ENCODE peak calls at places on chromosome 22, in four cellular contexts. R, N, L and F are unnamed samples.

GRCh38 chr22:44486538-44486937 is 11.5 kb downstream of the RTL6 start:
- DNase-seq in L (no peak), N (peak), R (no peak), F (no peak)

GRCh38 chr22:20226077-20226716 is 41.9 kb downstream of the RTN4R start:
- DNase-seq in N (no peak), R (no peak), L (no peak), F (no peak)

GRCh38 chr22:44247923-44248892 is 64.5 kb downstream of the SHISAL1 start:
- DNase-seq in N (no peak), R (no peak), L (no peak), F (no peak)

GRCh38 chr22:43131773-43132501 is 11.3 kb downstream of the MCAT start:
- DNase-seq in R (no peak), L (no peak), N (no peak), F (no peak)

GRCh38 chr22:29710922-29711593 is 8.7 kb upstream of the CABP7 start:
- DNase-seq in N (no peak), L (no peak), R (no peak), F (no peak)

GRCh38 chr22:35582218-35582860 is 34.8 kb downstream of the MB start:
- DNase-seq in R (no peak), N (no peak), L (no peak), F (no peak)

GRCh38 chr22:39176067-39176621 is 23.7 kb upstream of the CBX7 start:
- DNase-seq in L (no peak), R (no peak), N (peak), F (no peak)

GRCh38 chr22:41479671-41480396 is 10.9 kb downstream of the ACO2 start:
- DNase-seq in N (peak), R (no peak), L (no peak), F (no peak)

GRCh38 chr22:41780714-41781507 is 19.6 kb upstream of the CCDC134 start:
- DNase-seq in N (no peak), R (no peak), L (peak), F (peak)

GRCh38 chr22:39381009-39381755 is 18.4 kb upstream of the TAB1 start:
- DNase-seq in L (no peak), R (no peak), N (no peak), F (no peak)

GRCh38 chr22:42651134-42651533 is 1.9 kb upstream of the CYB5R3 start:
- DNase-seq in L (no peak), R (no peak), N (peak), F (no peak)

GRCh38 chr22:50271519-50271970 is 1.4 kb upstream of the MAPK11 start:
- DNase-seq in L (peak), N (peak), R (no peak), F (peak)

GRCh38 chr22:30720263-30720837 is 25.7 kb downstream of the OSBP2 start:
- DNase-seq in L (no peak), N (no peak), R (no peak), F (no peak)

GRCh38 chr22:32281092-32281491 is 25.9 kb upstream of the SLC5A4 start:
- DNase-seq in R (peak), L (no peak), N (no peak), F (no peak)

GRCh38 chr22:38218661-38219331 is 17.0 kb downstream of the MAFF start:
- DNase-seq in R (peak), N (peak), L (peak), F (peak)

GRCh38 chr22:48205790-48206189 is 1443.3 kb downstream of the TBC1D22A start:
- DNase-seq in L (peak), R (no peak), N (no peak), F (no peak)

GRCh38 chr22:40764743-40765441 is 54.3 kb downstream of the SLC25A17 start:
- DNase-seq in N (no peak), R (peak), L (no peak), F (no peak)

GRCh38 chr22:31400023-31400397 is 606 bp downstream of the DRG1 start:
- DNase-seq in L (no peak), R (no peak), N (no peak), F (no peak)

GRCh38 chr22:17562906-17563870 is at the start of gene SLC25A18:
- DNase-seq in N (no peak), L (no peak), R (no peak), F (no peak)

GRCh38 chr22:46233231-46233630 is 16.9 kb downstream of the CDPF1 start:
- DNase-seq in R (no peak), N (no peak), L (no peak), F (no peak)

GRCh38 chr22:30875481-30876215 is 92.9 kb downstream of the MORC2 start:
- DNase-seq in R (no peak), L (no peak), N (no peak), F (no peak)

GRCh38 chr22:38327396-38327795 is 10.2 kb upstream of the CSNK1E start:
- DNase-seq in R (no peak), N (no peak), L (no peak), F (no peak)

GRCh38 chr22:49969751-49970527 is 9.4 kb downstream of the PIM3 start:
- DNase-seq in N (no peak), L (no peak), R (no peak), F (no peak)

GRCh38 chr22:50702821-50703725 is 30.4 kb downstream of the SHANK3 start:
- DNase-seq in N (no peak), R (no peak), L (no peak), F (no peak)

GRCh38 chr22:48921411-48921903 is 906.2 kb downstream of the BRD1 start:
- DNase-seq in R (no peak), N (no peak), L (no peak), F (no peak)

GRCh38 chr22:19923914-19924513 is 17.6 kb upstream of the COMT start:
- DNase-seq in L (no peak), R (no peak), N (no peak), F (no peak)

GRCh38 chr22:36873614-36874308 is 13.0 kb downstream of the NCF4 start:
- DNase-seq in R (peak), L (peak), N (peak), F (no peak)

GRCh38 chr22:46038516-46039430 is 61.8 kb upstream of the WNT7B start:
- DNase-seq in R (no peak), N (no peak), L (no peak), F (no peak)

GRCh38 chr22:33076368-33076767 is 18.2 kb upstream of the SYN3 start:
- DNase-seq in N (no peak), L (no peak), R (no peak), F (no peak)

GRCh38 chr22:47190276-47190956 is 428.0 kb downstream of the TBC1D22A start:
- DNase-seq in L (no peak), N (no peak), R (no peak), F (no peak)

GRCh38 chr22:49024775-49025440 is 802.8 kb downstream of the BRD1 start:
- DNase-seq in N (no peak), R (no peak), L (no peak), F (no peak)